ENCODE peak calls at places on chromosomes 12 and 14, in eight cellular contexts. U, H, A, S, E, Z, N and Y are unnamed samples.

GRCh38 chr12:57242691-57243454 is 8.1 kb downstream of the STAC3 start:
- DNase-seq in U (peak; percentile 74), H (peak; percentile 21), A (peak; percentile 85), S (peak; percentile 35), E (no peak), Z (peak; percentile 80), N (peak; percentile 66), Y (peak; percentile 56)

GRCh38 chr12:114288071-114288470 is 117.9 kb downstream of the TBX5 start:
- DNase-seq in U (no peak), H (no peak), A (no peak), S (peak; percentile 21), E (no peak), Z (no peak), N (no peak), Y (no peak)

GRCh38 chr12:132406498-132407461 is 77.4 kb upstream of the GALNT9 start:
- DNase-seq in U (no peak), H (no peak), A (no peak), S (no peak), E (no peak), Z (no peak), N (no peak), Y (no peak)

GRCh38 chr14:100305446-100306255 is 593 bp downstream of the SLC25A29 start:
- DNase-seq in U (no peak), H (no peak), A (peak; percentile 42), S (no peak), E (peak; percentile 60), Z (no peak), N (no peak), Y (no peak)

GRCh38 chr14:73753887-73754880 is 40.0 kb upstream of the PNMA1 start:
- DNase-seq in U (no peak), H (no peak), A (no peak), S (no peak), E (no peak), Z (no peak), N (peak; percentile 48), Y (no peak)

GRCh38 chr12:50546441-50547318 is 41.9 kb downstream of the DIP2B start:
- DNase-seq in U (no peak), H (peak; percentile 16), A (no peak), S (no peak), E (no peak), Z (no peak), N (no peak), Y (no peak)

GRCh38 chr14:69050235-69051184 is 71.4 kb upstream of the ACTN1 start:
- DNase-seq in U (no peak), H (no peak), A (no peak), S (no peak), E (no peak), Z (no peak), N (no peak), Y (no peak)

GRCh38 chr14:77790566-77791224 is 9.2 kb upstream of the ADCK1 start:
- DNase-seq in U (no peak), H (no peak), A (peak; percentile 96), S (no peak), E (no peak), Z (no peak), N (peak; percentile 77), Y (no peak)

GRCh38 chr14:105168979-105169507 is 467 bp upstream of the JAG2 start:
- DNase-seq in U (no peak), H (no peak), A (peak; percentile 77), S (no peak), E (peak; percentile 39), Z (no peak), N (peak; percentile 58), Y (no peak)

GRCh38 chr14:51744372-51745150 is 92.9 kb downstream of the FRMD6 start:
- DNase-seq in U (no peak), H (no peak), A (no peak), S (no peak), E (no peak), Z (no peak), N (no peak), Y (no peak)

GRCh38 chr12:123950476-123951169 is 22.0 kb downstream of the CCDC92 start:
- DNase-seq in U (no peak), H (no peak), A (no peak), S (no peak), E (no peak), Z (no peak), N (no peak), Y (no peak)

GRCh38 chr12:51218607-51219161 is 822 bp upstream of the POU6F1 start:
- DNase-seq in U (no peak), H (no peak), A (no peak), S (no peak), E (no peak), Z (no peak), N (no peak), Y (no peak)